ENCODE peak calls at places on chromosomes 7 and 10, in five cellular contexts. D is breast epithelium, L is sigmoid colon, N is tibial nerve, G is GM12891. E is an unnamed sample.

GRCh38 chr7:99380032-99380822 is 5.7 kb downstream of the ARPC1B start:
- DNase-seq in D (no peak), L (no peak), N (peak), G (peak), E (peak)

GRCh38 chr7:142925413-142925812 is 8.1 kb downstream of the TRPV5 start:
- DNase-seq in D (no peak), L (no peak), N (no peak), G (no peak), E (peak)

GRCh38 chr7:12161146-12161545 is 49.9 kb upstream of the TMEM106B start:
- DNase-seq in D (no peak), L (no peak), N (no peak), G (no peak), E (no peak)

GRCh38 chr7:105800442-105800841 is 76.0 kb downstream of the ATXN7L1 start:
- DNase-seq in D (no peak), L (no peak), N (no peak), G (no peak), E (no peak)

GRCh38 chr10:74753295-74754211 is 72.8 kb upstream of the KAT6B start:
- DNase-seq in D (no peak), L (peak), N (no peak), G (no peak), E (no peak)

GRCh38 chr7:80581472-80581871 is 57.0 kb upstream of the CD36 start:
- DNase-seq in D (no peak), L (no peak), N (no peak), G (no peak), E (peak)

GRCh38 chr10:15015451-15015850 is 28.3 kb upstream of the OLAH start:
- DNase-seq in D (no peak), L (no peak), N (no peak), G (no peak), E (no peak)

GRCh38 chr10:22503315-22504090 is 158.2 kb downstream of the SPAG6 start:
- DNase-seq in D (no peak), L (no peak), N (no peak), G (no peak), E (no peak)

GRCh38 chr7:137996386-137996851 is 5.5 kb downstream of the CREB3L2 start:
- DNase-seq in D (no peak), L (no peak), N (no peak), G (no peak), E (peak)

GRCh38 chr7:67683628-67684027 is 687.0 kb downstream of the TYW1 start:
- DNase-seq in D (no peak), L (no peak), N (no peak), G (no peak), E (no peak)

GRCh38 chr7:116886550-116887156 is 24.3 kb downstream of the CAPZA2 start:
- DNase-seq in D (no peak), L (no peak), N (no peak), G (no peak), E (peak)

GRCh38 chr7:104179178-104179577 is 28.6 kb downstream of the ORC5 start:
- DNase-seq in D (no peak), L (no peak), N (no peak), G (no peak), E (peak)

GRCh38 chr10:51918921-51919325 is 219.5 kb upstream of the CSTF2T start:
- DNase-seq in D (no peak), L (no peak), N (no peak), G (no peak), E (no peak)

GRCh38 chr7:105705427-105705826 is 124.1 kb upstream of the EFCAB10 start:
- DNase-seq in D (no peak), L (no peak), N (no peak), G (no peak), E (no peak)

GRCh38 chr7:30698481-30698880 is 16.2 kb upstream of the CRHR2 start:
- DNase-seq in D (no peak), L (no peak), N (no peak), G (no peak), E (no peak)

GRCh38 chr10:3537518-3537917 is 247.5 kb downstream of the KLF6 start:
- DNase-seq in D (no peak), L (no peak), N (no peak), G (no peak), E (no peak)

GRCh38 chr7:81648716-81649115 is 121.1 kb downstream of the HGF start:
- DNase-seq in D (no peak), L (no peak), N (no peak), G (no peak), E (no peak)

GRCh38 chr10:104080762-104081161 is 4.9 kb downstream of the COL17A1 start:
- DNase-seq in D (no peak), L (no peak), N (no peak), G (no peak), E (peak)

GRCh38 chr7:5666361-5666760 is 115.1 kb downstream of the RNF216 start:
- DNase-seq in D (no peak), L (no peak), N (no peak), G (no peak), E (no peak)

GRCh38 chr10:30565449-30565848 is 64.1 kb downstream of the LYZL2 start:
- DNase-seq in D (no peak), L (no peak), N (no peak), G (no peak), E (no peak)

GRCh38 chr7:134104166-134104565 is 23.0 kb upstream of the LRGUK start:
- DNase-seq in D (no peak), L (no peak), N (no peak), G (no peak), E (no peak)

GRCh38 chr7:87223666-87224065 is 4.1 kb upstream of the TMEM243 start:
- DNase-seq in D (no peak), L (no peak), N (no peak), G (no peak), E (no peak)

GRCh38 chr10:69124558-69125121 is 662 bp downstream of the VPS26A start:
- DNase-seq in D (no peak), L (no peak), N (no peak), G (peak), E (peak)

GRCh38 chr7:55641811-55642210 is 69.5 kb upstream of the VOPP1 start:
- DNase-seq in D (no peak), L (no peak), N (no peak), G (peak), E (no peak)

GRCh38 chr7:28406192-28406591 is 6.1 kb upstream of the CREB5 start:
- DNase-seq in D (no peak), L (no peak), N (no peak), G (no peak), E (no peak)

GRCh38 chr7:84614821-84615506 is 420.4 kb upstream of the SEMA3A start:
- DNase-seq in D (no peak), L (no peak), N (no peak), G (no peak), E (no peak)

GRCh38 chr10:51999089-51999488 is 299.7 kb upstream of the CSTF2T start:
- DNase-seq in D (no peak), L (no peak), N (no peak), G (no peak), E (no peak)

GRCh38 chr7:151501676-151502075 is 18.0 kb downstream of the RHEB start:
- DNase-seq in D (no peak), L (no peak), N (no peak), G (no peak), E (no peak)

GRCh38 chr7:22858274-22858639 is 35.6 kb upstream of the TOMM7 start:
- DNase-seq in D (no peak), L (no peak), N (no peak), G (no peak), E (peak)

GRCh38 chr7:142375710-142376313 is 118.0 kb upstream of the PRSS58 start:
- DNase-seq in D (no peak), L (no peak), N (peak), G (no peak), E (no peak)

GRCh38 chr7:97203957-97204356 is 86.5 kb downstream of the SDHAF3 start:
- DNase-seq in D (no peak), L (no peak), N (no peak), G (no peak), E (no peak)

GRCh38 chr7:30142710-30143109 is 7.9 kb downstream of the MTURN start:
- DNase-seq in D (no peak), L (no peak), N (no peak), G (no peak), E (no peak)

GRCh38 chr7:37971491-37971890 is 51.1 kb downstream of the EPDR1 start:
- DNase-seq in D (no peak), L (no peak), N (no peak), G (no peak), E (no peak)

GRCh38 chr10:124597677-124598165 is 136.1 kb downstream of the LHPP start:
- DNase-seq in D (no peak), L (no peak), N (no peak), G (no peak), E (no peak)

GRCh38 chr10:13087986-13088618 is 11.9 kb upstream of the OPTN start:
- DNase-seq in D (no peak), L (no peak), N (peak), G (no peak), E (no peak)

GRCh38 chr7:71486856-71487628 is 355.1 kb downstream of the GALNT17 start:
- DNase-seq in D (no peak), L (no peak), N (no peak), G (no peak), E (no peak)

GRCh38 chr10:103894454-103894853 is 23.5 kb downstream of the STN1 start:
- DNase-seq in D (no peak), L (no peak), N (no peak), G (no peak), E (no peak)

GRCh38 chr7:93757421-93757820 is 133.1 kb downstream of the TFPI2 start:
- DNase-seq in D (no peak), L (no peak), N (no peak), G (no peak), E (no peak)

GRCh38 chr10:43606323-43607198 is at the start of gene ZNF485:
- DNase-seq in D (peak), L (peak), N (peak), G (peak), E (peak)

GRCh38 chr10:43610636-43611035 is 4.4 kb downstream of the ZNF485 start:
- DNase-seq in D (no peak), L (no peak), N (no peak), G (no peak), E (no peak)

GRCh38 chr10:43607199-43607573 is 948 bp downstream of the ZNF485 start:
- DNase-seq in D (no peak), L (no peak), N (no peak), G (no peak), E (no peak)

GRCh38 chr10:43605850-43606322 is 352 bp upstream of the ZNF485 start:
- DNase-seq in D (no peak), L (no peak), N (no peak), G (no peak), E (no peak)
- TF ChIP-seq POLR2A in D (no peak), L (no peak), N (no peak), G (no peak), E (no peak)

DNA sequence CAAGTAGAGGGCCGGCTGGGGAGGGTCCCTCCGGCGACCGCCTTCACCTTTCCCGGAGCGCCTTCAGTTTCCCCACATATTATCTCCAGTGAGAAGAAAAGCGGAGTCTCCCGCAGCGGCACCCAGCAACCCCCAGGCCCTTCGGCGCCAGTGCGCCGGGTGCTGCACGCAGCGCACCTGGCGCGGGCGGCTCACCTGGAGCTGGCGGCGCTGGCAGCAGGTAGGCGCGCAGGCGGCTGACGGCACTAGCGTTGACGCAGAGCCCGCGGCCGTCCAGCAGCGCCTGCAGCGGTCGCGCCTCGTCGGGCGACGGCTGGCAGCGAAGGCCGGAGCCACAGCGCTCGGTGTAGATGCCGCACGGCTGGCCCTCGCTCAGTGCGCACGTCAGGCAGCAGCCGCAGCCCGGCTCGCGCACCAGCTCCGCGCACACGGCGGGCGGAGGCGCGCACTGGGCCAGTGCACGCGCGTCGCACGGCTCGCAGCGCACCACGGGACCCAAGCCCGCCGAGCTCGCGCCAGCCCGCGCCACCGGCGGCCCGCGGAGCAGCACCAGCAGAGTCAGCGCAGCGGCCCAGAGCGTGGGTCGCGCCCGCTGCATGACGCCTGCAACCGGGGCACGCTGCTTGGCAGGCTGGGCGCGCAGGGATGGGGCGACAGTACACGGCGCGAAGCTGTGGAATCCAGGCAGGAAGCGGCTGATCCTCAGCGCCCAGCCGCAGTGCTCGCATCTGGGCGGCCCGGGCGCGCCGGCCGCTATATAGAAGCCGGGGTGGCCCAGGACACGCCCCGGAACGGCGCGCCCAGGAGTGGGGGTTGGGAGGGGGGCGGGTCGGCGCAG is at the start of gene IGFBP3:
- DNase-seq in D (no peak), L (no peak), N (no peak), G (no peak), E (peak)
- TF ChIP-seq POLR2A in D (no peak), L (no peak), N (no peak), G (no peak), E (no peak)

GRCh38 chr10:101097881-101098280 is 33.2 kb upstream of the TLX1 start:
- DNase-seq in D (no peak), L (no peak), N (no peak), G (no peak), E (no peak)
- TF ChIP-seq POLR2A in D (no peak), L (no peak), N (no peak), G (no peak), E (no peak)

DNA sequence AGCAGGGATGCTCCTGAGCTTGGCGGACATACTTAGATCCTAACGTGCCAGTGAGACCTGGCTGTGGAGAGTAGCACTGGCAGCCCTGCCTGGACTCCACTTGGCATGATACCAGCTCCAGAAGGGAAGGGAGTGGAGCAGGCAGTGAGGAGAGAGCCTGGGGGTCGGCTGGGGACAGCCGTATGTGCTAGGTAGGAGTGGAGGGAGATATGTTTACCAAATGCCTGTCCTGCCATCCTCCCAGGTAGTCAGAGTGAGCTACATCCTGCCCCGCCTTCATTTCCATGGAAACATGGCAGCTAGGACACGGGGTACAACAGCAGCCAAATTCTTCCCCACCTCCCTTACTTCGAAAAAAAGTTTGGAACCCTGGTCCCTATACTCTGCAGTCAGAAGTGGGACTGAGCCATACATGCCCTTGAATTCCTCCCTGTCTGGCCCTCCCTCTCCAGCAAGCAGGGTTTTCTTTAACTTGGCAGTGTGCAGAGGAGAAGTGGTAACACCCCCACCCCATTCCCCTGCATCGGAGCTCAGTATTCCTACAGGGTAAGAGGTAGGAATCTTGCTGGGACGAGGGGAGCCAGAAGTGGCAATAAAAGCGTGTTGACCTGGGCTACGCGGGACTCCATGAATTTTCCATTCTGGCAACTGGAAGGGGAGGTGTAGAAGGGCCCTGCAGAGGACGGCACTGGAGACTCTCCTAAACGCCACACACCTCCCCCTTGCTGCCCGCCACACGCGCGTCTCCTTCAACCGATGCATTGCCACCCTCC is 20.0 kb upstream of the SMO start:
- DNase-seq in D (no peak), L (no peak), N (no peak), G (no peak), E (no peak)
- TF ChIP-seq POLR2A in D (no peak), L (no peak), N (no peak), G (peak), E (no peak)

GRCh38 chr10:70145666-70146488 is 623 bp downstream of the TYSND1 start:
- DNase-seq in D (peak), L (peak), N (peak), G (peak), E (peak)

GRCh38 chr10:70144372-70145110 is 2.0 kb downstream of the TYSND1 start:
- DNase-seq in D (no peak), L (no peak), N (no peak), G (no peak), E (no peak)

GRCh38 chr10:70148516-70148915 is 2.0 kb upstream of the TYSND1 start:
- DNase-seq in D (no peak), L (no peak), N (no peak), G (no peak), E (no peak)

GRCh38 chr10:70145166-70145665 is 1.3 kb downstream of the TYSND1 start:
- DNase-seq in D (no peak), L (peak), N (no peak), G (no peak), E (no peak)

DNA sequence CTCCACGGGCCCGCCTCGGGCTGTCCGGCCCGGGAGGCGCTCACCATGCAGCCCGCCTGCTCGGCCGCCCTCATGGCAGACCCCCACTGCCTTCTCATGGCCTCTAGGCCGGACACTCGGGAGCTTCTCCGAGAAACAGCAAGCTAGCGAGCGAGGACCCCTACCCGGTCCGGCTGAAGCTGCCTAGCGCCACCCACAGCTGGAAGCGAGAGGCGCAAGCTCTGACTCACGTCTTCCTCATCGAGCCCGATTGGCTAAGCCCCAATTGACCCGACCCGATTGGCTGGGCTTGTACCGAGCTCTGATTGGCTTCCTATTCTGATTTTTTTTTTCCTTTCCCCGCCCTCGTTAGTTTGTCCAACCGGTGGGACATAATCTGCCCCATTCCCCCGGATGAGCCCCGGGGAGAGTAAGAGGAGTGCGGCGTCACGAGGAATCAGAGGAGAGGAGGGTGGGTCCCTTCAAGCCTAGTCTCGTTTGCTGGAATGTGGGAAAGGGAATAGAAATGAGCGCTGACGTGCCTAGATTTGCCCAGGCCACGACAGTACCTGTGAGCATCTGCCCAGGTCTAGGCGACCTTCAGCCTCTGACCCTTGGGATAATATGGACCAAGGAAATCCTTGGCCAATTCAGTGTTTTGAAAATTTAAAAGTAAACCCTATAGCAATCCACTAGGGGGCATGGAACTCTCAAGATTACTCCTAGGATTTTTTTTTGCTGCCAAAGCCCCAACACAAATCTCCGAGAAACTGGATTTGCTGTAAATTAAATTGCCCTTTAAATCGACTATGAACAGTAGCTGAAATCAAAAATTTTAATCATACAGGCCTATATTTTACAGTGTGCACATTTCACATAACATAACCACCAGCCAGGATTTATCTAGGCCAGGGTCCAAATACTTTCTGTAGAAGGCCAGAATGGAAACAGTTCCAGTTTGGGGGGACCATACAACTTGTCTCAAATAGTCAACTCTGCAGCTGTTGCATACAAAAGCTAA is at the start of gene TYSND1:
- DNase-seq in D (peak), L (peak), N (peak), G (peak), E (peak)
- TF ChIP-seq POLR2A in D (peak), L (peak), N (peak), G (peak), E (peak)

DNA sequence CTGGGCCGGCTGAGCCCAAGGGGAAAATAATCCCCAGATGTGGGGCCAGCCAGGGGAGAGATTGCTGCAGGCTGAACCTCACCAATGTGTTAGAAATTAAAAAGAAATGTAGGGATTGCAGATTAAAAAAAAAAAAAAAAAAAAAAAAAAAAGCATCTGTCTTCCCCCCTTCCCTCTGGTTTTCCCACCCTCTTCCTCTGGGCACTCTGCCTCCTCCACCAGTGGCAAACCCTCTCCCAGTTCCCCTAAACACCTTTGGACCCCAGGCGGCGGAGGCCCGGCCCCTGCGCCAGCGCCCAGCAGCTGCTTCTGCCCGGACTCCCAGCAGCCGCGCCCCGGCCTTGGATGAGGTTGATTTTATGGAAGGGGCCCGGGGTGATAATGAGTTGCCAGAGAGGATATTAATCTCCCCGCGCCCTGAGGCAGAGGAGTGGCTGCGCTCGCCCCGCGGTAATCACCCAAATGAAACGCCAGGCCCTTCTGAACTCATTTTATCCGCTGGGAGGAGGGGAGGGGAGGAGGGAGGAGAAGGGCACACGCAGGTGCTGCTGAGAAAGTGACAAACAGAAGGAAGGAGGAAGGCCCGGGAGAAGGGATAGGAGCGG is 6.9 kb downstream of the MNX1 start:
- DNase-seq in D (no peak), L (no peak), N (no peak), G (no peak), E (no peak)
- TF ChIP-seq POLR2A in D (no peak), L (no peak), N (no peak), G (no peak), E (no peak)